ENCODE peak calls at places on chromosomes 13 and 19, in six cellular contexts. Z is AG04450; A is activated B cell treated with CpG ODN at 0.5 μM for 24 hours; U is BJ; R is omental fat pad; S is activated CD4-positive, CD25-positive, alpha-beta regulatory T cell. X is an unnamed sample.
A peak's percentile ranks its signal among the peaks of the same experiment; 100 is the strongest.

GRCh38 chr19:49064768-49065611 is at the start of gene NTF4:
- DNase-seq in Z (no peak), A (no peak), U (no peak), R (no peak), S (no peak), X (peak; percentile 73)

GRCh38 chr13:47111499-47111898 is 214.6 kb upstream of the HTR2A start:
- DNase-seq in Z (no peak), A (no peak), U (no peak), R (no peak), S (no peak), X (no peak)

GRCh38 chr19:50661087-50661486 is 11.8 kb downstream of the C19orf81 start:
- DNase-seq in Z (no peak), A (no peak), U (no peak), R (no peak), S (no peak), X (no peak)

GRCh38 chr19:18013621-18014111 is 5.7 kb downstream of the ARRDC2 start:
- DNase-seq in Z (no peak), A (no peak), U (no peak), R (no peak), S (no peak), X (no peak)

GRCh38 chr13:51221674-51222509 is at the start of gene FAM124A:
- DNase-seq in Z (no peak), A (peak; percentile 51), U (no peak), R (no peak), S (no peak), X (peak; percentile 90)

GRCh38 chr19:30029721-30030510 is 87.9 kb downstream of the URI1 start:
- DNase-seq in Z (no peak), A (no peak), U (peak; percentile 69), R (no peak), S (no peak), X (no peak)

GRCh38 chr19:17874423-17875135 is 2.8 kb downstream of the SLC5A5 start:
- DNase-seq in Z (no peak), A (no peak), U (no peak), R (no peak), S (no peak), X (no peak)

GRCh38 chr13:112469071-112469745 is 93.1 kb downstream of the SPACA7 start:
- DNase-seq in Z (no peak), A (no peak), U (no peak), R (no peak), S (no peak), X (no peak)

GRCh38 chr19:42219812-42220750 is at the start of gene ZNF526:
- DNase-seq in Z (peak; percentile 94), A (peak; percentile 93), U (peak; percentile 83), R (peak; percentile 83), S (peak; percentile 90), X (peak; percentile 99)

GRCh38 chr19:9953802-9954542 is 17.7 kb upstream of the OLFM2 start:
- DNase-seq in Z (no peak), A (no peak), U (no peak), R (no peak), S (no peak), X (no peak)

GRCh38 chr13:43786766-43787517 is at the start of gene ENOX1:
- DNase-seq in Z (peak; percentile 49), A (peak; percentile 19), U (no peak), R (peak; percentile 29), S (no peak), X (peak; percentile 79)

GRCh38 chr19:49441210-49441959 is at the start of gene SLC17A7:
- DNase-seq in Z (no peak), A (no peak), U (no peak), R (no peak), S (no peak), X (peak; percentile 90)

GRCh38 chr13:46804391-46804815 is 7.4 kb upstream of the ESD start:
- DNase-seq in Z (peak; percentile 86), A (no peak), U (peak; percentile 71), R (no peak), S (no peak), X (no peak)